ENCODE peak calls at places on chromosomes 12 and 14, in four cellular contexts. U is H1, T is IMR-90, B is K562. K is an unnamed sample.

GRCh38 chr14:61257469-61258057 is 23.6 kb downstream of the TMEM30B start:
- DNase-seq in U (no peak), T (no peak), B (no peak), K (no peak)

GRCh38 chr12:12791756-12792346 is 6.4 kb downstream of the APOLD1 start:
- DNase-seq in U (no peak), T (peak), B (no peak), K (no peak)

GRCh38 chr14:92240658-92241057 is 82.3 kb upstream of the SLC24A4 start:
- DNase-seq in U (no peak), T (no peak), B (no peak), K (no peak)

GRCh38 chr14:72535485-72535884 is 358.4 kb downstream of the DPF3 start:
- DNase-seq in U (no peak), T (no peak), B (no peak), K (peak)

GRCh38 chr12:57616383-57617101 is 5.3 kb downstream of the ARHGEF25 start:
- DNase-seq in U (no peak), T (peak), B (no peak), K (no peak)

GRCh38 chr12:114306646-114307045 is 99.3 kb downstream of the TBX5 start:
- DNase-seq in U (no peak), T (peak), B (no peak), K (no peak)

GRCh38 chr14:68363841-68364711 is 428.8 kb downstream of the ZFP36L1 start:
- DNase-seq in U (peak), T (peak), B (no peak), K (no peak)

GRCh38 chr12:96774501-96775256 is 132.4 kb upstream of the NEDD1 start:
- DNase-seq in U (no peak), T (peak), B (no peak), K (no peak)

GRCh38 chr12:57896139-57896436 is 45.3 kb upstream of the ATP23 start:
- DNase-seq in U (no peak), T (no peak), B (no peak), K (no peak)

GRCh38 chr12:131441638-131442336 is 269.1 kb upstream of the SFSWAP start:
- DNase-seq in U (no peak), T (no peak), B (no peak), K (no peak)

GRCh38 chr12:99707883-99708282 is 60.3 kb downstream of the GARIN6 start:
- DNase-seq in U (no peak), T (no peak), B (no peak), K (no peak)

DNA sequence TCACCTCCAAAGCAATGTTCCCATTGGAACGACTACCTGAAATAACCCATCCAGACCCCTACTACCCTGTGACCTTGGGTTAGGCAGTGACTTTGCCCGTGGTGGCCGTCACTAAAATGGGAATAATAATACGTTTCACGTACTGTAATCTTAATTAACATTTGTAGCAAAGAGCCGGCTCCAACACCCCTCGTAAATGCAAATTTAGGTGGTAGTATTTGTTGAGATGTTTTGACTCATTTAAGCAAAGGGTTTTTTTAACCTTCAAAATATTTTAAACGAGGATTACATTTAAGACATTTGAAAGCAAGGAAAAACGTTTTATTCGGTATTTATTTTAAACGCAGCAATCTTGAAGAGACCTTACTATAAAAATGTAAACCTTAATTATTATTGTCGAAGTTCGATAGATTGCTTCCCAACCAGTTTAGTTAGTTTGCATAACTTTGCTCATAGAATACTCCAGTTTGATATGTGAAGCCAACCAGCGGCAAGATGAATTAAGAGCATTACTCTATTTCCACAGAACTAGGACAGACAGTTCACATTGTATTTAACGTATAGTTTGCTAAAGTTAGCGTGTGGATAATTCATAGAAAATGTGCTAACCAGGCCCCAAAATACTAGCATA is 1.4 kb upstream of the ARID2 start:
- DNase-seq in U (no peak), T (peak), B (no peak), K (no peak)
- TF ChIP-seq CHD1 in U (no peak), T (no peak), B (no peak), K (no peak)

DNA sequence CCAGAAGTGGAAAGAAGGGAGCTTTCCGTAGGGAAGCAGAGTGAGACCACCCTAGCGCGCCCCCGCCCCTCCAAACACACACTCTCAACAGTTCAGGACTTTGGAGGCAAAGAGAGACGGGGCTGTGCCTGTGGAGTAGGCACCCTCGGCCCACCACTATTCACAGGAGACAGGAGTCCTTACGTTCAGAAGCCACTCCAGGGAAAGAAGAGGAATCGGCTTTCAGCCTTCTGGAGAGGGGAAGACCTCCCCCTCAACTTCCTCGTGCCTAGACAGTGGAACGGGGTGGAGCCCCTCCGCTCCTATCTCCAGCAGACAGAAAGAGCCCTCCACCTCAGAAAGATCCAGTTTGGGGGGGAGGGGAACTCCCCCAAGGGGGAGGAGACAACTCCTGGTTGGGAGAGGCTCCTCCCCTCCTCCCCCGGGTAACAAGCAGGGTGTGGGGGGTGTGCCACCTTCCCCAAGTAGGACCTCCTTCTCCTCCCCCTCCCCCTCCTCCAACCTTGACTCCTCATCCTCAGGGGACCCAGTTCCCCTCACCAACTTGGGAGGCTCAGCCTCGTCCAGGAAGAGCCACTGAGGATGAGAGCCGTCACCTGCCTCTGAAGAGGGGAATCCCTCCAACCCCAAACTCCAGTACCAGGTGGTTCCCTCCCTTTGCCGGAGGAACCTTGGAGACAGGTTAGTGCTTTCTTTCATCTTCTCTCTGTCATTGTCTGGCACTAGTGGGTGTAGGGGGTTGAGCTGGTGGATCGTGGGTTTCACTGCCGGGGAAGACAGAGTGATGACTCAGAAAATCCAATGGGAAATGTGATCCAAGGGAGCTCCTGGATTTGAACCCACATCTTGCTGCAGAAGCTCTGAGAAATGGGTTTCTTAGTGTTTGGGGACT is 883 bp downstream of the FOXJ2 start:
- DNase-seq in U (no peak), T (peak), B (peak), K (no peak)
- TF ChIP-seq CHD1 in U (no peak), T (no peak), B (no peak), K (no peak)

GRCh38 chr12:56204275-56204674 is 15.0 kb upstream of the SMARCC2 start:
- DNase-seq in U (no peak), T (no peak), B (no peak), K (no peak)

GRCh38 chr12:56208014-56208413 is 13.7 kb downstream of the RNF41 start:
- DNase-seq in U (no peak), T (no peak), B (no peak), K (no peak)

GRCh38 chr12:56205445-56205844 is 16.2 kb upstream of the SMARCC2 start:
- DNase-seq in U (no peak), T (no peak), B (no peak), K (no peak)

GRCh38 chr12:56202838-56203237 is 13.6 kb upstream of the SMARCC2 start:
- DNase-seq in U (no peak), T (no peak), B (no peak), K (no peak)

DNA sequence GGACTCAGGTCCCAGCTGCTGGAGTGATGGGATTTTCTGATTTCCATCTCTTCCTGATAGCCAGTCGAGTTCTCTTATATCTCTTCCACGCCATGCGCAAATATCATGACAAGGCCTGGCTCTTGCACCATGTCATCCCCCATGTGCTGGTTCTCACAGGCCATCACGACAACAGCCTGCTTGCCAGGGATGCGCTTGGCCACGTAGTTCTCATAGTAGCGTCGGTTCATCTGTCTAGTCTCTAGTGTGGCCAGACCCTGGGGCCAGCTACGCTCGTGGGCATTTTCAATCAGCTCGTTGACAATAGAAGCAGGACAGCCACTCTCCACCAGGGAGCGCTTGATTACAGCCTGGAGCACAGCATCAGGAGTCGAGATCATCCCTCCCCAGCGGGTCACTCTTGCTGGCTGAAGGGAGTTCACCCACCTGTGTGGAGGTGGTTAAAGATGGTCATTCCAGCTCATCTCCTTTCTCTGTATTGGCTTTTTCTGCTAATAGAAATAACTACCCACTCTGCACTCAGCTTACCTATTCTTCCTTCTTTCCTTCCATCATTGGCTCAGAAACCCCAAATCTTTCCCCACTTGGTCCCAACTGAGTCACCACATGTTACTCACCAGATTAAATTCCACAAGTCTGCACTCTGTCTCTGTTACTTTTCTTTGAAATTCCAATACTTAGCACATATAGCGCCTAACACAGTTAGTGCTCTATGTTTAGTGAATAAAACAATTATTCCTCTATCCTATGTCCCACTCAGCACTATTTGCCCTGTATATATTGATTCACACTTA is 15.2 kb downstream of the RNF41 start:
- DNase-seq in U (peak), T (peak), B (peak), K (no peak)
- TF ChIP-seq CHD1 in U (no peak), T (no peak), B (no peak), K (no peak)

GRCh38 chr12:6285063-6285477 is 25.4 kb upstream of the PLEKHG6 start:
- DNase-seq in U (peak), T (peak), B (peak), K (no peak)
- TF ChIP-seq CHD1 in U (no peak), T (no peak), B (no peak), K (no peak)

GRCh38 chr12:53766881-53767280 is 15.1 kb upstream of the CISTR start:
- DNase-seq in U (no peak), T (peak), B (no peak), K (no peak)
- TF ChIP-seq CHD1 in U (no peak), T (no peak), B (no peak), K (no peak)

GRCh38 chr14:76987956-76988520 is 40.5 kb downstream of the IRF2BPL start:
- DNase-seq in U (no peak), T (no peak), B (no peak), K (no peak)

GRCh38 chr14:76986261-76986565 is 42.3 kb downstream of the IRF2BPL start:
- DNase-seq in U (no peak), T (no peak), B (no peak), K (no peak)

GRCh38 chr14:76984297-76984696 is 44.2 kb downstream of the IRF2BPL start:
- DNase-seq in U (peak), T (no peak), B (no peak), K (no peak)

GRCh38 chr14:76985021-76985420 is 43.5 kb downstream of the IRF2BPL start:
- DNase-seq in U (no peak), T (peak), B (no peak), K (no peak)

GRCh38 chr14:76985540-76986260 is 42.8 kb downstream of the IRF2BPL start:
- DNase-seq in U (peak), T (peak), B (no peak), K (no peak)
- TF ChIP-seq CHD1 in U (no peak), T (no peak), B (no peak), K (no peak)

DNA sequence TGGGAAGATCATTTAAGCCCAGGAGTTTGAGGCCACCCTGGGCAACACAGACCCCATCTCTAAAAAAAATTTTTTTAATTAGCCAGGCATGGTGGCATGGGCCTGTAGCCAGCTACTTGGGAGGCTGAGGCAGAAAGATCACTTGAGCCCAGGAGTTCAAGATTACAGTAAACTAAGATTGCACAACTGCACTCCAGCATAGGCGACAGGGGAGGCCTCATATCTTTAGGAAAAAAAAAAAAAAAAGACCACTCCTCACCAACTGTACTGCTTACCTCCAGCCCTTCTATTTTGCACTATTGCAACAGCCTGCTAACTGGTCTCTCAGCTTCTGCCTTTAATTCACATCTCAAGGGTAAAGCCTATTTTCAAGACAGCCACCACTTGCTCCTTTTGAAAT is 106.1 kb downstream of the RPS29 start:
- DNase-seq in U (no peak), T (no peak), B (no peak), K (no peak)
- TF ChIP-seq CHD1 in U (no peak), T (no peak), B (no peak), K (no peak)